ENCODE peak calls at places on chromosome 7, in six cellular contexts. L is cardiac muscle cell, I is Peyer's patch, G is stomach, D is breast epithelium, U is AG04450. K is an unnamed sample. For H3K9me3, the result is how much of the 10 kb centered on the place peaks cover.

GRCh38 chr7:133829336-133829897 is 297.7 kb upstream of the LRGUK start:
- DNase-seq in L (no peak), I (no peak), G (no peak), D (no peak), U (no peak), K (no peak)

GRCh38 chr7:5690931-5691461 is 90.5 kb downstream of the RNF216 start:
- DNase-seq in L (no peak), I (no peak), G (no peak), D (no peak), U (no peak), K (no peak)

GRCh38 chr7:16657656-16658279 is 11.8 kb downstream of the BZW2 start:
- DNase-seq in L (peak), I (no peak), G (no peak), D (no peak), U (peak), K (peak)

GRCh38 chr7:151307536-151307935 is 34.1 kb upstream of the NUB1 start:
- DNase-seq in L (no peak), I (no peak), G (no peak), D (no peak), U (no peak), K (no peak)

GRCh38 chr7:33979807-33980355 is 74.5 kb downstream of the BMPER start:
- DNase-seq in L (peak), I (no peak), G (no peak), D (no peak), U (peak), K (no peak)

GRCh38 chr7:27973625-27974024 is 207.0 kb downstream of the JAZF1 start:
- DNase-seq in L (no peak), I (no peak), G (no peak), D (no peak), U (no peak), K (no peak)

GRCh38 chr7:131616487-131616886 is 60.1 kb upstream of the PODXL start:
- DNase-seq in L (no peak), I (no peak), G (no peak), D (no peak), U (no peak), K (no peak)

GRCh38 chr7:30321992-30322637 is 37.7 kb downstream of the ZNRF2 start:
- DNase-seq in L (peak), I (no peak), G (no peak), D (no peak), U (no peak), K (no peak)

GRCh38 chr7:101066141-101066857 is 19.0 kb upstream of the TRIM56 start:
- DNase-seq in L (no peak), I (no peak), G (no peak), D (no peak), U (no peak), K (no peak)

GRCh38 chr7:135200824-135201331 is 10.4 kb downstream of the WDR91 start:
- DNase-seq in L (no peak), I (no peak), G (no peak), D (no peak), U (no peak), K (no peak)

GRCh38 chr7:143490719-143491306 is 13.1 kb downstream of the TAS2R41 start:
- DNase-seq in L (peak), I (no peak), G (no peak), D (no peak), U (no peak), K (peak)

GRCh38 chr7:88357295-88357694 is 50.6 kb upstream of the STEAP4 start:
- DNase-seq in L (peak), I (no peak), G (peak), D (no peak), U (no peak), K (peak)

GRCh38 chr7:82331234-82331633 is 112.3 kb downstream of the CACNA2D1 start:
- DNase-seq in L (no peak), I (no peak), G (no peak), D (no peak), U (no peak), K (no peak)

GRCh38 chr7:30476401-30477145 is 2.0 kb downstream of the NOD1 start:
- DNase-seq in L (peak), I (no peak), G (no peak), D (no peak), U (no peak), K (no peak)

GRCh38 chr7:28349637-28350036 is 62.7 kb upstream of the CREB5 start:
- DNase-seq in L (no peak), I (no peak), G (no peak), D (no peak), U (no peak), K (no peak)

GRCh38 chr7:132655071-132655761 is 78.9 kb upstream of the PLXNA4 start:
- DNase-seq in L (peak), I (no peak), G (peak), D (peak), U (no peak), K (peak)

GRCh38 chr7:111633878-111634277 is 71.6 kb upstream of the IMMP2L start:
- DNase-seq in L (no peak), I (no peak), G (no peak), D (no peak), U (no peak), K (no peak)

GRCh38 chr7:131948434-131949053 is 392.1 kb upstream of the PODXL start:
- DNase-seq in L (no peak), I (peak), G (no peak), D (no peak), U (no peak), K (no peak)

GRCh38 chr7:13508586-13508985 is 480.9 kb downstream of the ETV1 start:
- DNase-seq in L (no peak), I (no peak), G (no peak), D (no peak), U (no peak), K (no peak)

GRCh38 chr7:138170959-138171703 is 94.9 kb downstream of the AKR1D1 start:
- DNase-seq in L (no peak), I (no peak), G (no peak), D (no peak), U (no peak), K (no peak)

GRCh38 chr7:30556854-30557644 is 37.6 kb upstream of the GARS1 start:
- DNase-seq in L (no peak), I (no peak), G (no peak), D (peak), U (no peak), K (peak)

GRCh38 chr7:142739927-142740492 is 9.3 kb upstream of the PRSS1 start:
- DNase-seq in L (no peak), I (no peak), G (no peak), D (no peak), U (no peak), K (no peak)

GRCh38 chr7:515628-516027 is 4.0 kb downstream of the PDGFA start:
- DNase-seq in L (no peak), I (no peak), G (no peak), D (no peak), U (no peak), K (no peak)

GRCh38 chr7:111184960-111185359 is 94.0 kb downstream of the LRRN3 start:
- DNase-seq in L (no peak), I (no peak), G (no peak), D (no peak), U (no peak), K (no peak)

GRCh38 chr7:81990395-81990794 is 220.5 kb upstream of the HGF start:
- DNase-seq in L (peak), I (no peak), G (no peak), D (no peak), U (no peak), K (no peak)

GRCh38 chr7:85004402-85004801 is 182.5 kb downstream of the SEMA3D start:
- DNase-seq in L (no peak), I (no peak), G (no peak), D (no peak), U (no peak), K (no peak)

GRCh38 chr7:37038706-37039105 is 314.4 kb upstream of the AOAH start:
- DNase-seq in L (no peak), I (no peak), G (no peak), D (no peak), U (no peak), K (no peak)

GRCh38 chr7:104857458-104858425 is 156.3 kb upstream of the KMT2E start:
- DNase-seq in L (no peak), I (no peak), G (no peak), D (no peak), U (no peak), K (no peak)

GRCh38 chr7:104859754-104860426 is 154.1 kb upstream of the KMT2E start:
- DNase-seq in L (no peak), I (no peak), G (no peak), D (no peak), U (no peak), K (no peak)

GRCh38 chr7:104861729-104862128 is 152.3 kb upstream of the KMT2E start:
- DNase-seq in L (no peak), I (no peak), G (no peak), D (no peak), U (no peak), K (no peak)

GRCh38 chr7:104862719-104863118 is 151.3 kb upstream of the KMT2E start:
- DNase-seq in L (peak), I (no peak), G (no peak), D (no peak), U (no peak), K (no peak)
- TF ChIP-seq CTCF in L (peak), I (no peak), G (no peak), D (no peak), U (peak), K (no peak)

DNA sequence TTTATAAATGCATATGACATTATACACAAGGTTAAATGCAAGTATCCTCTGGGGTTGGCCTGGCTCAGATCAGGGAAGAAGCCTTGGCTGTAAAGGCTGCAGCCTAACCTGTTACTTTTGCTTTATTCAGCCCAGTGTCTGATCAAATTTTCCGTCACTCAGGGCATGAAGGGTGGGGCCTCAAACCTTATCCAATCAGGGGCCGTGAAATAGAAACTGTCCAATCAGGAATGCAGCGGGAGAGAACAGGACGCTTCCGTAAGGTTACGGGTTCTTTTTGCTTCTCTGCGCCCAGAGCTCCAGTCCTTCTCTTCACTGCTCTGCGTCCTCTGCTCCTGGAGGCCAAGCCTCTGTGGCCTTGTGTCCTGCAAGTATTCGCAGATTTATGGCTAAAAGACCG is at the start of gene ZNF716:
- DNase-seq in L (no peak), I (no peak), G (no peak), D (no peak), U (no peak), K (no peak)
- H3K9me3 ChIP-seq in L (under half), I (under half), G (half or more), D (under half), U (under half), K (under half)

GRCh38 chr7:2321020-2321419 is 6.8 kb upstream of the SNX8 start:
- DNase-seq in L (peak), I (no peak), G (no peak), D (no peak), U (no peak), K (no peak)
- TF ChIP-seq CTCF in L (peak), I (no peak), G (no peak), D (no peak), U (peak), K (no peak)

DNA sequence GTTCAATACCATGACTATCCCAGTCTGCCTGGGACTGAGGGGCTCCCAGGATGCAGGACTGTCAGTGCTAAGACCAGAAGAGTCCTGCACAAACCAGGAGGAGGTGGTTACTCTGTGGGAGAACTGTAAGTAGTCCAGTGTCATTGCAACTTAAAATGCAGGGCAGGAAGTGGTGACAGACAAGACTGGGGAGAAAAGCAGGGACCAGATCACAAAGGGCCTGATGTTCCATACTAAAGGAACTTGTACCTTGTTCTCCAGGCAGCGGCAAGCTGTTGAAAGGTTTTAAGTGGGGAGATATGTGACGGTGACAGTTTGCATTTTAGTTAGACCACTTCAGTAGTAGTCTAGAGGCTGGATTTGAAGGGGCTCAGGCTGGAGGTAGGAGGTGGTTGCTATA is 65.8 kb upstream of the GLCCI1 start:
- DNase-seq in L (no peak), I (no peak), G (no peak), D (no peak), U (no peak), K (no peak)
- H3K9me3 ChIP-seq in L (under half), I (under half), G (under half), D (under half), U (under half), K (under half)

GRCh38 chr7:128205068-128205467 is 36.0 kb upstream of the LEP start:
- DNase-seq in L (no peak), I (no peak), G (no peak), D (no peak), U (no peak), K (no peak)

GRCh38 chr7:128207609-128208008 is 33.5 kb upstream of the LEP start:
- DNase-seq in L (no peak), I (no peak), G (no peak), D (no peak), U (no peak), K (no peak)

GRCh38 chr7:128204455-128204854 is 36.6 kb upstream of the LEP start:
- DNase-seq in L (no peak), I (no peak), G (no peak), D (no peak), U (no peak), K (no peak)

GRCh38 chr7:128206747-128207500 is 34.2 kb upstream of the LEP start:
- DNase-seq in L (no peak), I (no peak), G (no peak), D (no peak), U (no peak), K (no peak)

GRCh38 chr7:128206017-128206746 is 34.9 kb upstream of the LEP start:
- DNase-seq in L (no peak), I (no peak), G (no peak), D (no peak), U (no peak), K (no peak)
- TF ChIP-seq CTCF in L (no peak), I (no peak), G (no peak), D (no peak), U (no peak), K (no peak)

DNA sequence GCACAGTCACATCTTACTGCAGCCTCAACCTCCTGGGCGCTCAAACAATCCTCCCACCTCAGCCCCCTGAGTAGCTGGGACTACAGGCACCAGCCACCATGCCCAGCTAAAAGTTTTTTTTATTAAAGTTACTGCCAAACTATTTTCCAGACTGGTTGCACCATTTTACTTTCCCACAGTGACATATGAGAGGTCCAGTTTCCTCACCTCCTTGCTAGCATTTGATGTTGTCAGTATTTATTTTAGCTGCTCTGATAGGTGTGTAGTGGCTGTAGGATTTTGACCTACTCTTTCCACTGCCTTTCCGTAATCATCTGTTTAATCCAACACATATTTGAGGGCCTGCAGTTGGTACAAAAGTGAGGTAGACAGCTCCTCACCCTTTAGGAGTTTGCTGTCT is 5.4 kb upstream of the UBE3C start:
- DNase-seq in L (no peak), I (no peak), G (no peak), D (no peak), U (no peak), K (no peak)
- H3K9me3 ChIP-seq in L (under half), I (under half), G (under half), D (under half), U (under half), K (under half)

DNA sequence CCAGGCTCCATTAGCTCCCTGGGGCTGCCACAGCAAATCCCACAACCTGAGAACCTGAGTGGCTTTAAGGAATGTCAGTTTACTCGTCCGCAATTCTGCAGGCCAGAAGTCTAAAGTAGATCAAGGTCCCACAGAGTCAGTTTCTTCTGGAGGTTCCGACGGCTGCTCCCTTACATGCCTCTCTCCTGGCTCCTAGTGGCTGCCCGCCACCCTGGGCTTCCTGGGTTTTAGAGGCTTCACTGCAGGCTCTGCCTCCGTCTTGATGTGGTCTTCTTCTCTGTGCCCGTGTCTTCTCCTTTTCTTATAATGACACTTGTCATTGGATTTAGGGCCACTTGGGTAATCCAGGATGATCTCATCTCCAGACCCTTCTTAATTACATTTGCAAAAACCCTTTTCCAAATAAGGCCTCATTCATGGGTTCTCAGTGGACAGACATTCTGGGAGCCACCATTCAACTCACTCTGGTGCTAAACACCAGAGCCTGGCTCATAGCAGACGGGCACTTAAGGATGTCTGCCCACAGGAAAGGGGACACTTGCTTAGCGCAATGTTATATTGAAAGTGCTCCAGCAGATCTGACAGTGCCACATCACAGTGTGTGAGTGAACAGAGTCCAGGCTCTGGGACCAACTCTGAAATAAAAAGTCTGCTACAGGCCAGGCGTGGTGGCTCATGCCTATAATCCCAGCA is 77.6 kb downstream of the VWC2 start:
- DNase-seq in L (no peak), I (no peak), G (no peak), D (no peak), U (no peak), K (no peak)
- TF ChIP-seq CTCF in L (no peak), I (no peak), G (no peak), D (no peak), U (no peak), K (no peak)

GRCh38 chr7:158176561-158177173 is 411.0 kb downstream of the PTPRN2 start:
- DNase-seq in L (no peak), I (no peak), G (no peak), D (no peak), U (no peak), K (no peak)
- H3K9me3 ChIP-seq in L (under half), I (under half), G (under half), D (under half), U (under half), K (under half)